ENCODE peak calls at places on chromosome 11, in nine cellular contexts. A, G, I, O, Y, C, L, T and Q are unnamed samples.

GRCh38 chr11:43947815-43948214 is 5.4 kb downstream of the C11orf96 start:
- DNase-seq in A (no peak), G (no peak), I (no peak), O (no peak), Y (no peak), C (no peak), L (no peak), T (no peak), Q (no peak)

GRCh38 chr11:45538363-45538762 is 127.1 kb downstream of the CHST1 start:
- DNase-seq in A (no peak), G (no peak), I (no peak), O (no peak), Y (no peak), C (peak; percentile 31), L (no peak), T (no peak), Q (no peak)

GRCh38 chr11:72226701-72227100 is 2.1 kb downstream of the INPPL1 start:
- DNase-seq in A (no peak), G (no peak), I (no peak), O (no peak), Y (no peak), C (no peak), L (no peak), T (no peak), Q (peak; percentile 20)

GRCh38 chr11:81420668-81421550 is 1312.8 kb downstream of the FAM181B start:
- DNase-seq in A (no peak), G (no peak), I (no peak), O (no peak), Y (no peak), C (no peak), L (no peak), T (no peak), Q (no peak)

GRCh38 chr11:46234261-46234660 is 43.2 kb upstream of the CREB3L1 start:
- DNase-seq in A (no peak), G (no peak), I (no peak), O (no peak), Y (no peak), C (no peak), L (no peak), T (no peak), Q (no peak)

GRCh38 chr11:119684361-119685072 is 44.5 kb downstream of the NECTIN1 start:
- DNase-seq in A (no peak), G (no peak), I (no peak), O (no peak), Y (no peak), C (no peak), L (peak; percentile 84), T (no peak), Q (peak; percentile 28)

GRCh38 chr11:74932169-74932568 is 16.7 kb downstream of the XRRA1 start:
- DNase-seq in A (no peak), G (no peak), I (no peak), O (no peak), Y (no peak), C (no peak), L (peak; percentile 12), T (no peak), Q (peak; percentile 45)

GRCh38 chr11:69882270-69882608 is 63.0 kb upstream of the FGF3 start:
- DNase-seq in A (no peak), G (no peak), I (no peak), O (no peak), Y (no peak), C (no peak), L (no peak), T (no peak), Q (no peak)

GRCh38 chr11:113977701-113978100 is 2.8 kb downstream of the HTR3A start:
- DNase-seq in A (no peak), G (no peak), I (no peak), O (no peak), Y (no peak), C (no peak), L (no peak), T (no peak), Q (no peak)

GRCh38 chr11:106077609-106078517 is at the start of gene AASDHPPT:
- DNase-seq in A (no peak), G (no peak), I (peak; percentile 21), O (peak; percentile 2), Y (peak; percentile 20), C (no peak), L (peak; percentile 53), T (no peak), Q (no peak)

GRCh38 chr11:36627006-36627405 is 29.0 kb upstream of the RAG2 start:
- DNase-seq in A (no peak), G (no peak), I (no peak), O (no peak), Y (no peak), C (no peak), L (no peak), T (no peak), Q (no peak)

GRCh38 chr11:1920128-1920908 is 815 bp downstream of the TNNT3 start:
- DNase-seq in A (no peak), G (no peak), I (no peak), O (no peak), Y (no peak), C (no peak), L (no peak), T (no peak), Q (no peak)

GRCh38 chr11:67230406-67230805 is 35.9 kb upstream of the GRK2 start:
- DNase-seq in A (no peak), G (no peak), I (no peak), O (no peak), Y (no peak), C (no peak), L (peak; percentile 28), T (no peak), Q (no peak)

GRCh38 chr11:34671946-34672345 is 51.1 kb downstream of the EHF start:
- DNase-seq in A (no peak), G (no peak), I (no peak), O (no peak), Y (no peak), C (no peak), L (no peak), T (no peak), Q (no peak)